ENCODE peak calls at places on chromosomes 11 and 22, in six cellular contexts. G is osteoblast, S is A549, W is PC-3, H is fibroblast of the aortic adventitia, A is AG04449. K is an unnamed sample.

GRCh38 chr11:69394234-69394891 is 87.1 kb upstream of the LINC01488 start:
- DNase-seq in W (no peak), S (no peak), A (no peak), G (peak; percentile 56), H (no peak), K (no peak)

GRCh38 chr22:37018815-37019308 is 385 bp downstream of the TST start:
- DNase-seq in G (peak; percentile 95), S (no peak), A (no peak), H (peak; percentile 53), W (peak; percentile 32), K (no peak)

GRCh38 chr22:37892566-37893338 is 13.3 kb upstream of the MICALL1 start:
- DNase-seq in W (no peak), H (peak; percentile 26), A (no peak), S (no peak), G (peak; percentile 50), K (peak; percentile 11)

GRCh38 chr11:128512478-128513127 is 74.8 kb downstream of the ETS1 start:
- DNase-seq in H (no peak), G (no peak), A (no peak), W (no peak), S (no peak), K (no peak)

GRCh38 chr11:102121329-102121728 is 11.1 kb downstream of the YAP1 start:
- DNase-seq in A (no peak), S (no peak), H (peak; percentile 30), G (no peak), W (no peak), K (no peak)

GRCh38 chr11:13073119-13073981 is 64.2 kb downstream of the RASSF10 start:
- DNase-seq in G (peak; percentile 74), S (peak; percentile 88), W (peak; percentile 22), H (peak; percentile 47), A (peak; percentile 72), K (no peak)

GRCh38 chr11:72740562-72741428 is 11.4 kb downstream of the ARAP1 start:
- DNase-seq in A (no peak), H (no peak), S (no peak), W (no peak), G (peak; percentile 42), K (no peak)

GRCh38 chr11:24234822-24235508 is 261.9 kb upstream of the LUZP2 start:
- DNase-seq in G (no peak), H (no peak), A (no peak), S (no peak), W (peak; percentile 42), K (no peak)

GRCh38 chr11:82682003-82682751 is 51.5 kb downstream of the FAM181B start:
- DNase-seq in A (peak; percentile 21), G (peak; percentile 37), S (peak; percentile 18), W (peak; percentile 92), H (peak; percentile 83), K (no peak)

GRCh38 chr11:108019870-108020540 is 11.3 kb downstream of the CUL5 start:
- DNase-seq in W (no peak), S (no peak), A (no peak), G (no peak), H (peak; percentile 15), K (no peak)

GRCh38 chr22:47110817-47111443 is 348.5 kb downstream of the TBC1D22A start:
- DNase-seq in S (no peak), H (peak; percentile 41), A (no peak), W (no peak), G (peak; percentile 52), K (no peak)

GRCh38 chr22:38230108-38230825 is 28.5 kb downstream of the MAFF start:
- DNase-seq in H (no peak), G (peak; percentile 67), W (peak; percentile 26), A (no peak), S (no peak), K (peak; percentile 79)

GRCh38 chr22:17910561-17911311 is 113.6 kb downstream of the MICAL3 start:
- DNase-seq in W (peak; percentile 35), G (peak; percentile 94), A (peak; percentile 70), S (peak; percentile 7), H (peak; percentile 88), K (peak; percentile 43)

GRCh38 chr22:37283393-37283937 is 1.2 kb downstream of the CYTH4 start:
- DNase-seq in A (no peak), H (no peak), S (no peak), G (peak; percentile 75), W (no peak), K (no peak)

GRCh38 chr11:123103326-123103980 is 41.5 kb upstream of the HSPA8 start:
- DNase-seq in G (peak; percentile 91), A (peak; percentile 45), S (peak; percentile 26), W (peak; percentile 87), H (peak; percentile 91), K (peak; percentile 39)

GRCh38 chr11:94034207-94034606 is 13.1 kb downstream of the HEPHL1 start:
- DNase-seq in W (no peak), A (no peak), H (no peak), G (no peak), S (no peak), K (no peak)

GRCh38 chr11:106281455-106282173 is 204.2 kb downstream of the AASDHPPT start:
- DNase-seq in H (peak; percentile 78), A (peak; percentile 50), G (peak; percentile 57), W (peak; percentile 98), S (peak; percentile 1), K (no peak)

GRCh38 chr22:23376256-23376655 is 195.9 kb downstream of the BCR start:
- DNase-seq in H (no peak), S (peak; percentile 23), A (no peak), G (no peak), W (peak; percentile 42), K (peak; percentile 69)

GRCh38 chr11:103927535-103927934 is 108.9 kb upstream of the DDI1 start:
- DNase-seq in H (peak; percentile 57), S (no peak), A (no peak), G (no peak), W (peak; percentile 49), K (no peak)

GRCh38 chr22:50314455-50315288 is 7.2 kb upstream of the PLXNB2 start:
- DNase-seq in G (peak; percentile 66), S (no peak), W (no peak), H (no peak), A (no peak), K (peak; percentile 91)

GRCh38 chr11:46357483-46357936 is 10.2 kb downstream of the DGKZ start:
- DNase-seq in H (no peak), G (no peak), W (no peak), A (no peak), S (no peak), K (no peak)

GRCh38 chr11:131637469-131638175 is 267.2 kb downstream of the NTM start:
- DNase-seq in W (no peak), S (no peak), H (no peak), A (peak; percentile 19), G (peak; percentile 87), K (no peak)

GRCh38 chr22:50444663-50445062 is 30.2 kb downstream of the SBF1 start:
- DNase-seq in G (peak; percentile 99), H (peak; percentile 78), A (peak; percentile 12), W (peak; percentile 38), S (no peak), K (no peak)

GRCh38 chr11:118153976-118154375 is 1.4 kb upstream of the SCN4B start:
- DNase-seq in H (no peak), A (no peak), W (no peak), G (peak; percentile 58), S (no peak), K (no peak)

GRCh38 chr22:21052715-21053459 is 7.1 kb downstream of the LRRC74B start:
- DNase-seq in S (no peak), A (no peak), G (no peak), H (no peak), W (no peak), K (no peak)

DNA sequence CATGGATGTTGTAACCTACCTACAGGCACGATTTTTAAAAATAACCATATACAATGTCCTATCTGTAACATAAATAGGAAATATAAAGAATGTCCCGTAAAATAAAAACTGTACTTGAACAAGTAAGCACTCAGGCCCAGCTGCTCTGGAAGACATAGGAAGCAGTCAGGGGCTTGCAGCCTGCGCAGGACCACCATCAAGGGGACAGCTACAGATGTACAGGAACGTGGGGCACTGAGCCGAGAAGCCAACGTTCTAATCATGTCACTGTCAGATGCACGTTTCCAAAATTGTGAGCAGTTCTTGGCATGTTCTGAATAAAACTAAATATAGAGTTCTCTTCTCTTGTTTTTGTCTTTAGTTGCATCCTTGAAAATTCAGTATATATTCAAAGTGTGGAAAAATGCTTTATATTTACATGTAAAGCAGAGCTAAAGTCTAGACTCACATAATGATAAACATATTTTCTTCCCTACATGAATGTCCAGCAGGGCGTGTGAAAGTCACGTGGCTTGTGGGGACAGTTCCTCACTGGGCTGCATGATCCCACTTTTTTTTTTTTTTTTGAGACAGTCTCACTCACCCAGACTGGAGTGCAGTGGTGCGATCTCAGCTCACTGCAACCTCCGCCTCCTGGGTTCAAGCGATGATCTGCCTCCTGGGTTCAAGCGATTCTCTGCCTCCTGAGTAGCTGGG is 28.4 kb upstream of the TSPAN18 start:
- DNase-seq in S (no peak), A (no peak), W (no peak), H (no peak), G (no peak), K (no peak)
- TF ChIP-seq CTCF in S (no peak), A (no peak), W (no peak), H (no peak), G (no peak), K (no peak)

GRCh38 chr22:26197427-26197826 is 28.2 kb downstream of the SEZ6L start:
- DNase-seq in G (no peak), A (no peak), S (no peak), H (no peak), W (no peak), K (no peak)

GRCh38 chr22:26196657-26197056 is 27.4 kb downstream of the SEZ6L start:
- DNase-seq in G (no peak), W (no peak), H (no peak), A (no peak), S (no peak), K (no peak)

GRCh38 chr22:26199665-26200064 is 30.4 kb downstream of the SEZ6L start:
- DNase-seq in H (no peak), G (no peak), S (no peak), W (no peak), A (no peak), K (no peak)

GRCh38 chr22:26194313-26194712 is 25.1 kb downstream of the SEZ6L start:
- DNase-seq in A (no peak), G (no peak), W (no peak), H (no peak), S (no peak), K (no peak)

GRCh38 chr22:26194877-26195276 is 25.6 kb downstream of the SEZ6L start:
- DNase-seq in W (no peak), H (no peak), S (no peak), A (no peak), G (no peak), K (no peak)
- TF ChIP-seq CTCF in W (no peak), H (no peak), S (no peak), A (no peak), G (no peak), K (no peak)

GRCh38 chr11:35163707-35164496 is 24.9 kb downstream of the CD44 start:
- DNase-seq in H (no peak), W (no peak), G (no peak), S (no peak), A (no peak), K (no peak)
- TF ChIP-seq CTCF in H (peak; percentile 34), W (no peak), G (no peak), S (no peak), A (no peak), K (peak; percentile 12)

GRCh38 chr11:62456630-62457029 is 37.8 kb downstream of the SCGB1A1 start:
- DNase-seq in G (peak; percentile 25), W (no peak), A (no peak), S (no peak), H (no peak), K (no peak)
- TF ChIP-seq CTCF in G (no peak), W (no peak), A (no peak), S (no peak), H (no peak), K (no peak)